ENCODE peak calls at places on chromosomes 3 and 15, in five cellular contexts. G, O, V, F and P are unnamed samples.

GRCh38 chr3:129003578-129004112 is 2.5 kb downstream of the EFCC1 start:
- DNase-seq in V (no peak), G (peak), F (no peak), O (no peak), P (peak)

GRCh38 chr15:26157081-26157480 is 294.0 kb upstream of the ATP10A start:
- DNase-seq in G (no peak), V (no peak), F (no peak), O (no peak), P (no peak)

GRCh38 chr15:82530606-82531379 is 9.5 kb downstream of the RPS17 start:
- DNase-seq in V (peak), O (peak), F (peak), G (peak), P (peak)

GRCh38 chr15:46644493-46645481 is 1010.0 kb downstream of the SQOR start:
- DNase-seq in G (no peak), V (no peak), F (no peak), O (no peak), P (no peak)

GRCh38 chr3:66423791-66424190 is 77.0 kb downstream of the LRIG1 start:
- DNase-seq in G (no peak), F (no peak), V (no peak), O (no peak), P (no peak)

GRCh38 chr3:165518346-165518745 is 318.9 kb downstream of the BCHE start:
- DNase-seq in F (no peak), O (no peak), G (no peak), V (no peak), P (no peak)

GRCh38 chr3:112092439-112093179 is 6.4 kb downstream of the C3orf52 start:
- DNase-seq in F (no peak), V (no peak), G (no peak), O (no peak), P (no peak)

GRCh38 chr3:14915636-14916222 is 31.7 kb upstream of the NR2C2 start:
- DNase-seq in F (no peak), V (no peak), G (no peak), O (no peak), P (peak)

GRCh38 chr3:112514527-112515128 is 15.4 kb upstream of the BTLA start:
- DNase-seq in F (no peak), G (no peak), V (no peak), O (no peak), P (no peak)

GRCh38 chr3:11770477-11771381 is 76.0 kb downstream of the TAMM41 start:
- DNase-seq in O (peak), F (peak), V (peak), G (peak), P (peak)

GRCh38 chr15:101246391-101246790 is 5.5 kb downstream of the CHSY1 start:
- DNase-seq in F (no peak), G (no peak), O (no peak), V (no peak), P (no peak)

GRCh38 chr15:78630886-78631633 is 9.9 kb downstream of the CHRNB4 start:
- DNase-seq in G (no peak), V (no peak), O (no peak), F (no peak), P (no peak)

GRCh38 chr15:79128556-79128955 is 38.0 kb upstream of the RASGRF1 start:
- DNase-seq in O (no peak), V (no peak), F (no peak), G (no peak), P (no peak)

GRCh38 chr15:73697033-73697467 is 12.9 kb downstream of the CD276 start:
- DNase-seq in F (peak), V (peak), O (peak), G (peak), P (no peak)

GRCh38 chr3:156151824-156152428 is 31.5 kb downstream of the KCNAB1 start:
- DNase-seq in O (peak), G (peak), F (peak), V (peak), P (peak)

GRCh38 chr15:80214979-80215378 is 37.0 kb downstream of the CTXND1 start:
- DNase-seq in F (no peak), V (no peak), G (no peak), O (no peak), P (no peak)

GRCh38 chr3:17149744-17150143 is 265.0 kb downstream of the PLCL2 start:
- DNase-seq in V (no peak), G (no peak), O (no peak), F (no peak), P (no peak)

GRCh38 chr3:38028621-38029361 is 651 bp downstream of the PLCD1 start:
- DNase-seq in V (no peak), F (peak), O (no peak), G (no peak), P (no peak)

GRCh38 chr15:73870700-73871408 is 2.5 kb upstream of the TBC1D21 start:
- DNase-seq in V (no peak), F (no peak), O (no peak), G (no peak), P (peak)

GRCh38 chr3:113441051-113441770 is at the start of gene CFAP44:
- DNase-seq in O (peak), F (peak), G (peak), V (no peak), P (no peak)

GRCh38 chr3:167785790-167786189 is 50.3 kb downstream of the SERPINI1 start:
- DNase-seq in G (no peak), V (no peak), O (no peak), F (no peak), P (no peak)

GRCh38 chr3:157531301-157531660 is 28.1 kb upstream of the VEPH1 start:
- DNase-seq in G (no peak), F (no peak), O (no peak), V (no peak), P (no peak)

GRCh38 chr15:33533197-33533596 is 222.4 kb downstream of the RYR3 start:
- DNase-seq in O (no peak), G (no peak), V (no peak), F (no peak), P (no peak)

GRCh38 chr3:27714101-27714526 is 8.0 kb downstream of the EOMES start:
- DNase-seq in O (no peak), F (no peak), G (no peak), V (no peak), P (no peak)

GRCh38 chr15:74395319-74396145 is 28.1 kb upstream of the CYP11A1 start:
- DNase-seq in O (no peak), G (no peak), V (no peak), F (no peak), P (no peak)

GRCh38 chr15:33026614-33027013 is 167.9 kb downstream of the FMN1 start:
- DNase-seq in V (no peak), F (no peak), G (no peak), O (no peak), P (no peak)

GRCh38 chr3:127684871-127685707 is 12.3 kb downstream of the ABTB1 start:
- DNase-seq in O (no peak), G (no peak), F (no peak), V (no peak), P (no peak)

GRCh38 chr3:56336023-56336422 is 132.2 kb downstream of the ERC2 start:
- DNase-seq in F (no peak), V (no peak), G (no peak), O (no peak), P (no peak)

GRCh38 chr3:181278468-181279238 is 289.1 kb upstream of the DNAJC19 start:
- DNase-seq in O (no peak), G (no peak), V (no peak), F (no peak), P (no peak)

GRCh38 chr15:31489801-31490646 is 163.4 kb downstream of the KLF13 start:
- DNase-seq in F (peak), V (peak), O (no peak), G (peak), P (peak)